ENCODE peak calls at places on chromosomes 11 and 22, in eight cellular contexts. X is fibroblast of gingiva; D is NCI-H1417; O is naive thymus-derived CD8-positive, alpha-beta T cell; Z is esophagus squamous epithelium; W is T-cell; Y is tibial nerve; M is ELF-1. C is an unnamed sample.
A peak's percentile ranks its signal among the peaks of the same experiment; 100 is the strongest.

GRCh38 chr11:101715281-101715680 is 131.5 kb upstream of the TRPC6 start:
- DNase-seq in Z (no peak), Y (no peak), M (no peak), W (no peak), X (no peak), O (no peak), D (no peak), C (peak; percentile 85)

GRCh38 chr11:112044961-112045360 is 19.8 kb downstream of the DLAT start:
- DNase-seq in W (no peak), Z (no peak), O (no peak), X (no peak), Y (no peak), M (no peak), D (no peak), C (no peak)

GRCh38 chr11:69386594-69387408 is 92.8 kb downstream of the MYEOV start:
- DNase-seq in Y (no peak), W (no peak), D (no peak), X (no peak), M (no peak), O (no peak), Z (no peak), C (no peak)

GRCh38 chr11:125211191-125211953 is 46.8 kb downstream of the PKNOX2 start:
- DNase-seq in X (no peak), Z (no peak), Y (no peak), O (no peak), M (peak; percentile 65), D (no peak), W (no peak), C (peak; percentile 24)

GRCh38 chr22:42178910-42179495 is 48.4 kb upstream of the CYP2D6 start:
- DNase-seq in M (no peak), Z (no peak), D (no peak), Y (no peak), O (no peak), X (no peak), W (no peak), C (no peak)

GRCh38 chr11:34433899-34434298 is 4.8 kb upstream of the CAT start:
- DNase-seq in W (no peak), Z (no peak), D (no peak), M (no peak), Y (no peak), X (no peak), O (no peak), C (peak; percentile 53)

GRCh38 chr11:74669311-74670160 is 61.7 kb downstream of the CHRDL2 start:
- DNase-seq in W (no peak), X (no peak), D (no peak), Z (no peak), Y (no peak), M (no peak), O (no peak), C (no peak)

GRCh38 chr11:47714554-47715081 is 551 bp downstream of the AGBL2 start:
- DNase-seq in O (no peak), M (no peak), X (peak; percentile 34), Y (peak; percentile 13), W (no peak), Z (no peak), D (peak; percentile 59), C (peak; percentile 19)

GRCh38 chr11:86938900-86939880 is 16.0 kb downstream of the FZD4 start:
- DNase-seq in Y (peak; percentile 61), D (peak; percentile 13), X (peak; percentile 43), Z (no peak), O (peak; percentile 32), W (no peak), M (peak; percentile 43), C (peak; percentile 57)

GRCh38 chr22:20550851-20551744 is 43.7 kb downstream of the MED15 start:
- DNase-seq in X (peak; percentile 63), Z (no peak), O (peak; percentile 60), D (no peak), Y (no peak), W (peak; percentile 60), M (peak; percentile 88), C (peak; percentile 24)

GRCh38 chr11:131923309-131923708 is 552.9 kb downstream of the NTM start:
- DNase-seq in Y (no peak), O (no peak), X (no peak), D (no peak), W (no peak), Z (no peak), M (no peak), C (no peak)

GRCh38 chr11:9139628-9140357 is 48.4 kb upstream of the SCUBE2 start:
- DNase-seq in M (no peak), X (no peak), Z (no peak), W (no peak), D (no peak), Y (no peak), O (no peak), C (no peak)

GRCh38 chr22:23306438-23306921 is 126.2 kb downstream of the BCR start:
- DNase-seq in O (no peak), W (no peak), Y (no peak), M (no peak), X (peak; percentile 63), Z (no peak), D (no peak), C (peak; percentile 69)